ENCODE peak calls at places on chromosome 14, in ten cellular contexts. U is HEK293T; Y is epithelial cell of esophagus; G is ELR; T is HTR-8/SVneo; I is NCI-H2029; A is anterior cingulate cortex; D is OCI-M1; J is stimulated activated CD8-positive, alpha-beta memory T cell treated with anti-CD3 and anti-CD28 coated beads, Interleukin-15, amount 100 ng/mL, for 4 hours; M is Peyer's patch. V is an unnamed sample.

GRCh38 chr14:96042218-96042930 is 3.2 kb downstream of the C14orf132 start:
- DNase-seq in U (no peak), T (no peak), Y (no peak), M (no peak), A (no peak), J (no peak), I (no peak), D (no peak), G (peak), V (no peak)

GRCh38 chr14:34817768-34818167 is 57.4 kb downstream of the BAZ1A start:
- DNase-seq in A (no peak), U (no peak), I (peak), T (no peak), G (no peak), J (no peak), M (no peak), D (no peak), Y (peak), V (no peak)

GRCh38 chr14:76782885-76783566 is 21.8 kb downstream of the VASH1 start:
- DNase-seq in M (no peak), D (no peak), J (no peak), A (no peak), Y (no peak), U (no peak), G (no peak), I (no peak), T (no peak), V (no peak)

GRCh38 chr14:55767291-55767690 is 187.3 kb downstream of the KTN1 start:
- DNase-seq in J (no peak), I (no peak), U (no peak), Y (no peak), D (no peak), T (no peak), G (no peak), M (no peak), A (no peak), V (no peak)

GRCh38 chr14:21070610-21071224 is 613 bp downstream of the ARHGEF40 start:
- DNase-seq in J (no peak), I (no peak), U (no peak), M (peak), Y (peak), G (peak), T (no peak), D (peak), A (peak), V (no peak)

GRCh38 chr14:97369901-97370300 is 572.7 kb downstream of the VRK1 start:
- DNase-seq in D (no peak), T (no peak), J (no peak), I (no peak), Y (no peak), G (no peak), A (no peak), U (no peak), M (no peak), V (no peak)

GRCh38 chr14:22084393-22085281 is 411.0 kb upstream of the OR4E1 start:
- DNase-seq in A (no peak), D (peak), U (peak), J (no peak), M (no peak), T (peak), Y (peak), G (peak), I (peak), V (peak)

GRCh38 chr14:76901171-76902055 is 75.2 kb downstream of the LRRC74A start:
- DNase-seq in D (no peak), J (no peak), U (no peak), Y (peak), I (no peak), A (no peak), M (no peak), G (no peak), T (peak), V (no peak)

GRCh38 chr14:24674204-24674970 is 40.4 kb upstream of the GZMB start:
- DNase-seq in M (peak), I (no peak), D (no peak), T (no peak), Y (no peak), J (no peak), U (no peak), A (no peak), G (no peak), V (no peak)

GRCh38 chr14:50055461-50056228 is 60.7 kb downstream of the VCPKMT start:
- DNase-seq in Y (no peak), I (no peak), D (peak), M (no peak), A (no peak), T (no peak), G (no peak), U (no peak), J (no peak), V (no peak)

GRCh38 chr14:44529026-44529425 is 21.9 kb upstream of the FSCB start:
- DNase-seq in J (no peak), U (no peak), Y (no peak), D (peak), T (no peak), A (no peak), G (peak), I (peak), M (no peak), V (peak)

GRCh38 chr14:28635387-28635786 is 131.2 kb upstream of the FOXG1 start:
- DNase-seq in U (no peak), A (no peak), Y (peak), I (no peak), M (no peak), D (peak), G (peak), T (peak), J (no peak), V (peak)

GRCh38 chr14:39755269-39755878 is 323.1 kb upstream of the FBXO33 start:
- DNase-seq in I (no peak), U (no peak), G (no peak), J (no peak), Y (no peak), M (no peak), A (no peak), D (no peak), T (no peak), V (no peak)

GRCh38 chr14:28407931-28408330 is 358.7 kb upstream of the FOXG1 start:
- DNase-seq in I (no peak), T (no peak), U (no peak), Y (no peak), J (no peak), A (no peak), G (no peak), D (no peak), M (no peak), V (no peak)

GRCh38 chr14:29925736-29926135 is 1.9 kb downstream of the PRKD1 start:
- DNase-seq in D (no peak), U (no peak), A (no peak), Y (no peak), M (no peak), T (no peak), I (no peak), J (no peak), G (peak), V (no peak)

GRCh38 chr14:91154851-91155625 is 41.2 kb downstream of the DGLUCY start:
- DNase-seq in U (peak), Y (peak), G (peak), J (no peak), D (peak), M (peak), I (peak), T (no peak), A (no peak), V (no peak)

GRCh38 chr14:31945074-31945613 is 132.0 kb upstream of the ARHGAP5 start:
- DNase-seq in J (no peak), D (no peak), M (peak), U (no peak), Y (peak), T (no peak), A (no peak), G (no peak), I (peak), V (no peak)

GRCh38 chr14:105138021-105138541 is 30.5 kb downstream of the JAG2 start:
- DNase-seq in D (no peak), G (no peak), A (no peak), I (no peak), Y (no peak), U (no peak), M (no peak), T (no peak), J (no peak), V (no peak)

GRCh38 chr14:76348898-76349297 is 27.0 kb upstream of the ESRRB start:
- DNase-seq in U (no peak), A (no peak), Y (peak), T (peak), I (no peak), M (no peak), D (no peak), G (peak), J (no peak), V (no peak)

GRCh38 chr14:103480595-103480994 is 42.0 kb downstream of the CKB start:
- DNase-seq in Y (no peak), I (no peak), T (no peak), U (no peak), D (no peak), A (no peak), J (no peak), M (no peak), G (no peak), V (no peak)

GRCh38 chr14:51860164-51860835 is at the start of gene GNG2:
- DNase-seq in U (peak), J (peak), I (peak), G (peak), M (peak), D (peak), Y (peak), A (peak), T (peak), V (peak)

GRCh38 chr14:36582011-36582873 is at the start of gene NKX2-8:
- DNase-seq in G (no peak), T (peak), U (peak), M (no peak), A (no peak), D (no peak), J (no peak), I (no peak), Y (peak), V (no peak)

GRCh38 chr14:24427537-24428508 is 1.6 kb downstream of the CBLN3 start:
- DNase-seq in D (no peak), U (no peak), Y (no peak), M (no peak), J (no peak), T (no peak), A (no peak), G (no peak), I (no peak), V (no peak)

GRCh38 chr14:24147761-24148428 is 597 bp downstream of the RNF31 start:
- DNase-seq in D (peak), M (no peak), U (no peak), Y (no peak), I (no peak), T (no peak), G (peak), A (peak), J (no peak), V (no peak)

GRCh38 chr14:22536853-22537338 is 52.1 kb downstream of the DAD1 start:
- DNase-seq in A (peak), J (peak), T (peak), I (no peak), Y (peak), U (peak), D (peak), G (peak), M (peak), V (no peak)

GRCh38 chr14:53491256-53491905 is 338.3 kb upstream of the DDHD1 start:
- DNase-seq in J (no peak), I (no peak), M (no peak), D (no peak), A (no peak), Y (peak), T (no peak), G (peak), U (no peak), V (no peak)

GRCh38 chr14:105508601-105509000 is 17.6 kb downstream of the TEDC1 start:
- DNase-seq in J (no peak), A (no peak), G (no peak), T (no peak), I (no peak), U (no peak), Y (no peak), D (no peak), M (no peak), V (no peak)

GRCh38 chr14:101409006-101409543 is 152.2 kb upstream of the DIO3 start:
- DNase-seq in T (no peak), M (no peak), J (no peak), U (no peak), Y (no peak), A (no peak), I (no peak), D (no peak), G (no peak), V (no peak)

GRCh38 chr14:103697601-103698379 is 17.5 kb downstream of the XRCC3 start:
- DNase-seq in Y (no peak), G (no peak), M (no peak), T (no peak), U (no peak), J (no peak), D (no peak), I (no peak), A (no peak), V (no peak)

GRCh38 chr14:91372680-91373495 is 44.7 kb downstream of the CCDC88C start:
- DNase-seq in I (peak), D (no peak), G (no peak), Y (no peak), T (no peak), A (no peak), M (peak), U (no peak), J (no peak), V (no peak)

GRCh38 chr14:28744126-28744525 is 22.5 kb upstream of the FOXG1 start:
- DNase-seq in G (no peak), I (no peak), J (no peak), Y (peak), T (no peak), A (no peak), U (no peak), M (no peak), D (no peak), V (no peak)

GRCh38 chr14:97298331-97298730 is 501.1 kb downstream of the VRK1 start:
- DNase-seq in T (no peak), D (no peak), A (no peak), I (no peak), Y (no peak), J (no peak), G (no peak), U (peak), M (no peak), V (no peak)

GRCh38 chr14:100825691-100826331 is at the start of gene MEG3:
- DNase-seq in T (peak), M (no peak), Y (peak), D (no peak), G (peak), U (no peak), I (no peak), J (no peak), A (peak), V (no peak)

GRCh38 chr14:102451064-102451352 is 58.6 kb downstream of the ANKRD9 start:
- DNase-seq in I (no peak), U (no peak), T (no peak), G (no peak), Y (no peak), J (no peak), M (no peak), A (peak), D (no peak), V (peak)

GRCh38 chr14:104424406-104425072 is 155.0 kb upstream of the C14orf180 start:
- DNase-seq in Y (no peak), U (no peak), I (peak), D (no peak), A (peak), T (no peak), J (no peak), G (no peak), M (no peak), V (peak)

GRCh38 chr14:104973215-104974145 is 4.7 kb downstream of the AHNAK2 start:
- DNase-seq in Y (peak), I (no peak), D (no peak), M (no peak), A (no peak), J (no peak), U (no peak), T (peak), G (peak), V (no peak)

GRCh38 chr14:87613856-87614255 is 379.1 kb downstream of the GALC start:
- DNase-seq in A (no peak), M (no peak), T (no peak), Y (peak), I (no peak), D (no peak), G (no peak), U (no peak), J (no peak), V (no peak)

GRCh38 chr14:104977008-104977680 is 1.0 kb downstream of the AHNAK2 start:
- DNase-seq in A (no peak), G (no peak), T (no peak), M (no peak), J (no peak), Y (no peak), D (no peak), I (no peak), U (no peak), V (no peak)

V was measured in globus pallidus.